ENCODE peak calls at places on chromosomes 12 and 14, in seven cellular contexts. P is brain microvascular endothelial cell, V is lower lobe of right lung, T is A673, U is mammary epithelial cell, S is transverse colon, J is aorta. D is an unnamed sample.

GRCh38 chr14:74941676-74942097 is 13.7 kb downstream of the PGF start:
- DNase-seq in U (no peak), S (peak; percentile 52), P (peak; percentile 52), T (peak; percentile 55), J (peak; percentile 92), V (peak; percentile 84), D (peak; percentile 43)

GRCh38 chr14:99773496-99774203 is 19.6 kb upstream of the EML1 start:
- DNase-seq in U (no peak), V (no peak), J (no peak), T (no peak), S (no peak), P (no peak), D (no peak)

GRCh38 chr12:87670448-87670847 is 358.8 kb downstream of the C12orf50 start:
- DNase-seq in P (no peak), S (no peak), U (no peak), J (no peak), T (no peak), V (no peak), D (no peak)

GRCh38 chr12:114403044-114403689 is 2.8 kb downstream of the TBX5 start:
- DNase-seq in T (no peak), P (no peak), S (no peak), J (no peak), V (no peak), U (no peak), D (no peak)

GRCh38 chr14:91143862-91144261 is 30.0 kb downstream of the DGLUCY start:
- DNase-seq in J (peak; percentile 89), U (no peak), V (peak; percentile 60), T (peak; percentile 38), S (no peak), P (no peak), D (no peak)

GRCh38 chr12:52847335-52848102 is 1.3 kb downstream of the KRT78 start:
- DNase-seq in U (peak; percentile 24), V (no peak), P (no peak), T (peak; percentile 25), S (no peak), J (peak; percentile 67), D (no peak)

GRCh38 chr12:79275631-79276030 is 411.1 kb downstream of the SYT1 start:
- DNase-seq in V (no peak), S (no peak), J (no peak), U (no peak), T (no peak), P (peak; percentile 33), D (no peak)

GRCh38 chr12:718756-719138 is 33.6 kb upstream of the WNK1 start:
- DNase-seq in J (no peak), V (no peak), P (no peak), T (no peak), S (no peak), U (no peak), D (no peak)

GRCh38 chr12:6613776-6614512 is 6.8 kb upstream of the CHD4 start:
- DNase-seq in P (peak; percentile 92), U (peak; percentile 65), T (peak; percentile 91), J (peak; percentile 95), V (peak; percentile 91), S (peak; percentile 90), D (peak; percentile 93)

DNA sequence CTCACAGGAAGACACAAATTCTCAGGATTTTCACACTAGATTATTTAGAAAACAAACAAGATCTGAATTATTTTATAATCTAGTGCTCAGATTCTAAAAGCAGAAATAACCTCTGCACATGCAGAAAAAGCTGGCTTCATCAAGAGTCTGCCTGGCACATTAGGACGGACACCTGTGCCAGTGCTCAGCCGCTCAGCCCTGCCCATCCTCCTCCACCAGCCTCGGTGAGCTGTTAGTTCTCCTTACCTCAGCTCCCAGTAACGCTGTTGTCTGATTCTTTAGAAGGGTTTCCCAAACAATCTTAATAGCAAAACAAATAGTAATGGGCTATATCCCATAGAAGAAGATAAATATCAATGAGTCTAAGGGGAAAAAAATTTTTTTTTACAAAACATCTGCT is 27.7 kb downstream of the DUSP16 start:
- DNase-seq in U (no peak), P (no peak), J (no peak), V (no peak), T (no peak), S (no peak), D (no peak)
- H3K27ac ChIP-seq in U (no peak overlapping the region), P (no peak overlapping the region), J (no peak overlapping the region), V (no peak overlapping the region), T (no peak overlapping the region), S (no peak overlapping the region), D (no peak overlapping the region)

GRCh38 chr12:13635709-13636108 is 345.7 kb downstream of the GRIN2B start:
- DNase-seq in V (no peak), J (no peak), S (no peak), T (no peak), U (no peak), P (no peak), D (no peak)
- H3K27ac ChIP-seq in V (no peak overlapping the region), J (no peak overlapping the region), S (no peak overlapping the region), T (no peak overlapping the region), U (no peak overlapping the region), P (no peak overlapping the region), D (no peak overlapping the region)

DNA sequence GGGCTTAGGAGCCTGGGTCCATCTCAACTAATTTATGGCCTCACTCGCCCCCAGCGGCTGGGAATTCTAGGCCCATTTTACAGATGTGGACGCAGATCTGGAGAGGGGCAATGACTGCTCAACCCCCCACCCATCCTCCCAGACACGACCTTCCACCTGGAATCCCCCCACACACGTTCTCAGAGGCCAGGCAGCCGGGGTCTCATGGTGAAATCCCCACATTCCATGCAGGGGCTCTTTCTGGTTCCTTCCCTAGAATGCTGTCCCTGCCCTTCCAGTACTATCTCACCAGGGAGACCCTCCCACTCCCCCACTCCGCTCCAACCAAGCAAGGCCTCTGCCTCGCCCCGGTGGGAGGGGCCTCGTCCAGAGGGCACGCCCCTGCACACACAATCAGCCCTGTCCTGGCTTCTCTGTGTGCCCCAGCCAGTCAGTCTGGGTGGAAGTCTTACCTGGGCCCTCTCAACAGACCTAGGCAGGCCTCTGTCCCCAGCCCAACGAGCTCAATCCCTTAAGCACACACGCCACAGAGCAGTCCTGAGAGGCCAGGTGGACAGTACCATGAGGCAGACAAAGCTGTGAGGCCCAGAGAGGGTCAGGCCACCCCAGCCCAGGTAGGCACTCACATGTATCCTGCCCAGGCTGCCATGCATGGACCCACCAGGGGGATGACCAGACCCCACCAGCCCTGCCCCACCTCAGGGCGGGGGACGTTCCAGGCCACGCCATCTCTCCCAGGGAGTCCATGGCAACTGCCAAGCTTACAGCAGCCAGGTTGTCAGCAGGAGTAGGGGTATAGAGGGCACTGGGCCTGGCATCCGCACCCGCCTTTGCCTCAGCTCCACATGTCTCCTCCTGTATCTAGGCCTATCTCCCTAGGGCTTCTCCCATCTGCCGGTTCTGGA is 1.3 kb upstream of the ANKRD9 start:
- DNase-seq in P (no peak), U (no peak), S (peak; percentile 92), T (no peak), V (no peak), J (no peak), D (no peak)
- H3K27ac ChIP-seq in P (no peak overlapping the region), U (no peak overlapping the region), S (peak overlapping the region; percentile 95), T (no peak overlapping the region), V (peak overlapping the region; percentile 71), J (no peak overlapping the region), D (no peak overlapping the region)

DNA sequence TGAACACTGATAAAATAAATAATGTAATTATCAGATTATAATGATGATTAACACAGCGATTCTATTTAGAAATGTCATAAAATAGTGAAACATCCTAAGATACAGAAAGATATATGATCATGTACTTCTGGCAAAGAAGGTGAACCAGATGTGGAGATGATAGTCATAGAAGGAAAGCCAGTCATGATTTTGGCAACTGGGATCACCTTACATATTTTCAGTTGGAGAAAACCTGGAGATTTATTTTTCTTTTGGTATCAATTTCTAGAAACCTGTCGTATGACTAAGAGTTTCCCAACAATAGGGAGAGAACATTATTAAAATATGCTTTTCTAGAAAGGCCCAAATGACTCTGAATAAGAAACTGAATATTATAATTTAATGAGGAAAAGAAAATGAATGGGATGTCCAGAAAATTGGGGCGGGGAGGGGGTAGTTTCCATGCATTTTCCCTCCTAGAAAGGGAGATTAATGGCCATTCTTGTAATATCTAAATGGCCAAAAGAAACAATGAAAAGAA is 396.4 kb downstream of the ZFP36L1 start:
- DNase-seq in U (peak; percentile 37), V (no peak), S (no peak), T (no peak), P (no peak), J (no peak), D (no peak)
- H3K27ac ChIP-seq in U (no peak overlapping the region), V (peak overlapping the region; percentile 74), S (peak overlapping the region; percentile 29), T (no peak overlapping the region), P (no peak overlapping the region), J (no peak overlapping the region), D (no peak overlapping the region)

D was measured in caudate nucleus.